ENCODE peak calls at places on chromosomes 5 and 9, in five cellular contexts. C is HFF-Myc; Y is CD4-positive, CD25-positive, alpha-beta regulatory T cell; P is heart right ventricle; K is IMR-90. O is an unnamed sample.

GRCh38 chr5:6638236-6638635 is 5.0 kb downstream of the SRD5A1 start:
- DNase-seq in C (no peak), Y (no peak), P (no peak), K (no peak), O (no peak)

GRCh38 chr9:684950-685340 is 156.6 kb upstream of the DMRT1 start:
- DNase-seq in C (peak; percentile 78), Y (no peak), P (no peak), K (peak; percentile 88), O (no peak)

GRCh38 chr5:130227699-130228098 is 323.4 kb downstream of the CHSY3 start:
- DNase-seq in C (no peak), Y (no peak), P (no peak), K (no peak), O (no peak)

GRCh38 chr9:84061613-84062205 is 81.1 kb downstream of the RMI1 start:
- DNase-seq in C (no peak), Y (no peak), P (no peak), K (no peak), O (no peak)

GRCh38 chr9:9299134-9299533 is 1313.7 kb downstream of the PTPRD start:
- DNase-seq in C (no peak), Y (no peak), P (no peak), K (no peak), O (no peak)

GRCh38 chr9:125430611-125431305 is 169.1 kb downstream of the GAPVD1 start:
- DNase-seq in C (no peak), Y (no peak), P (no peak), K (no peak), O (no peak)

GRCh38 chr9:17928768-17929167 is 349.9 kb downstream of the SH3GL2 start:
- DNase-seq in C (no peak), Y (no peak), P (no peak), K (no peak), O (no peak)

GRCh38 chr9:78215706-78216105 is 20.2 kb upstream of the CEP78 start:
- DNase-seq in C (no peak), Y (no peak), P (no peak), K (peak; percentile 31), O (no peak)

GRCh38 chr9:20144255-20144654 is 355.4 kb upstream of the SLC24A2 start:
- DNase-seq in C (no peak), Y (no peak), P (no peak), K (no peak), O (no peak)

GRCh38 chr5:159017787-159018186 is 81.9 kb downstream of the EBF1 start:
- DNase-seq in C (no peak), Y (no peak), P (peak; percentile 85), K (peak; percentile 75), O (no peak)

GRCh38 chr5:168015506-168015905 is 275.9 kb upstream of the WWC1 start:
- DNase-seq in C (no peak), Y (no peak), P (no peak), K (peak; percentile 5), O (peak; percentile 23)

GRCh38 chr5:55601209-55601618 is 66.5 kb upstream of the PLPP1 start:
- DNase-seq in C (peak; percentile 82), Y (no peak), P (peak; percentile 90), K (peak; percentile 61), O (no peak)

GRCh38 chr5:60248900-60249299 is 355.4 kb upstream of the PDE4D start:
- DNase-seq in C (no peak), Y (no peak), P (peak; percentile 6), K (no peak), O (no peak)

GRCh38 chr9:111348821-111349271 is 18.8 kb upstream of the OR2K2 start:
- DNase-seq in C (no peak), Y (no peak), P (no peak), K (peak; percentile 35), O (no peak)

GRCh38 chr5:77843570-77844407 is 67.7 kb upstream of the TBCA start:
- DNase-seq in C (no peak), Y (no peak), P (no peak), K (no peak), O (no peak)

GRCh38 chr9:4489919-4490704 is at the start of gene SLC1A1:
- DNase-seq in C (no peak), Y (peak; percentile 29), P (peak; percentile 49), K (peak; percentile 21), O (peak; percentile 50)

GRCh38 chr5:135133698-135134515 is 99.9 kb upstream of the PITX1 start:
- DNase-seq in C (no peak), Y (no peak), P (no peak), K (no peak), O (no peak)

GRCh38 chr5:142900926-142901325 is 130.7 kb downstream of the ARHGAP26 start:
- DNase-seq in C (peak; percentile 95), Y (no peak), P (no peak), K (peak; percentile 97), O (peak; percentile 73)

GRCh38 chr9:88737031-88737430 is 202.1 kb downstream of the NXNL2 start:
- DNase-seq in C (no peak), Y (no peak), P (no peak), K (no peak), O (no peak)

GRCh38 chr5:79070002-79070567 is 518 bp downstream of the BHMT2 start:
- DNase-seq in C (peak; percentile 29), Y (no peak), P (peak; percentile 6), K (peak; percentile 26), O (no peak)

GRCh38 chr5:32474201-32474854 is 29.8 kb upstream of the ZFR start:
- DNase-seq in C (no peak), Y (no peak), P (no peak), K (no peak), O (no peak)

GRCh38 chr9:120386390-120387131 is 193.4 kb downstream of the CDK5RAP2 start:
- DNase-seq in C (no peak), Y (no peak), P (no peak), K (no peak), O (no peak)

GRCh38 chr9:131836021-131836420 is 96.1 kb upstream of the RAPGEF1 start:
- DNase-seq in C (no peak), Y (no peak), P (no peak), K (no peak), O (no peak)

GRCh38 chr9:20197976-20198685 is 409.3 kb upstream of the SLC24A2 start:
- DNase-seq in C (no peak), Y (no peak), P (no peak), K (no peak), O (no peak)

GRCh38 chr5:65474129-65474711 is 7.5 kb downstream of the ADAMTS6 start:
- DNase-seq in C (no peak), Y (no peak), P (no peak), K (no peak), O (no peak)

GRCh38 chr9:131733601-131734061 is 6.2 kb downstream of the RAPGEF1 start:
- DNase-seq in C (peak; percentile 83), Y (peak; percentile 35), P (no peak), K (peak; percentile 96), O (peak; percentile 87)

GRCh38 chr9:83477571-83477970 is 60.6 kb downstream of the FRMD3 start:
- DNase-seq in C (no peak), Y (no peak), P (no peak), K (no peak), O (no peak)

GRCh38 chr9:130222833-130223232 is 42.7 kb upstream of the HMCN2 start:
- DNase-seq in C (no peak), Y (no peak), P (no peak), K (no peak), O (no peak)

GRCh38 chr9:134454386-134454978 is 128.2 kb downstream of the RXRA start:
- DNase-seq in C (no peak), Y (no peak), P (no peak), K (no peak), O (no peak)

GRCh38 chr5:120767171-120767820 is 303.2 kb downstream of the PRR16 start:
- DNase-seq in C (no peak), Y (no peak), P (no peak), K (peak; percentile 70), O (peak; percentile 59)

GRCh38 chr5:124952079-124952478 is 205.6 kb upstream of the ZNF608 start:
- DNase-seq in C (no peak), Y (no peak), P (no peak), K (peak; percentile 38), O (no peak)

DNA sequence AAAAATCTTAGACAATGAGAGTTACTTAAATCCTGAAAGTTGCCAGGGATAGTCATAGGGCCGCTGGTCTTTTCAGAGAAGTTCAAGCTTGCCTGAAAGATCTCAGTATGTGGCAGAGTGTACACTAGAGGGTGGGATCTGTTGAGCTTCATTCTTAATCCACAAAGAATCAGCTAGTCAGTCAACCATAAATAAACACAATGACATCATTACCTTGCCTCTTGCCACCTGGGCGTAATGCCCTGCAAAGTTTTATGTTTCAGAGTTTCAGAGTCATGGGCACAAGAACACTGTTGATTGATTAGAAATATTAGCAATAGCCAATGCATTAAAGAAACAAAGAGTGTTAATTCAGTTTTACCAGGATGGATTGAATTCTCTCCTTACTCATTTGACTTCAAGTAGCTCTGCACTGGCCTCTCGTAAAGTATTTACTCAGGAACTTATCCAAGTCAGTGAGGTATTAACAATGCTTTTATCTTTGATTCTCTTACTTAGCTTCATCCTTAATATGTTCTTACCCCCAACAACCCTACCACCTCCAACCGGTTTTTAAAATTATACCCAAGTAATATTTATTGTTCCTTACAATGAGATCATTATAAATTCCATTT is 14.3 kb upstream of the ANXA1 start:
- DNase-seq in C (no peak), Y (no peak), P (no peak), K (no peak), O (no peak)
- H3K4me3 ChIP-seq in C (no peak overlapping the region), Y (no peak overlapping the region), P (no peak overlapping the region), K (no peak overlapping the region), O (no peak overlapping the region)

GRCh38 chr5:176528301-176528700 is 8.9 kb downstream of the RNF44 start:
- DNase-seq in C (no peak), Y (no peak), P (no peak), K (no peak), O (no peak)
- H3K4me3 ChIP-seq in C (no peak overlapping the region), Y (no peak overlapping the region), P (no peak overlapping the region), K (no peak overlapping the region), O (no peak overlapping the region)

DNA sequence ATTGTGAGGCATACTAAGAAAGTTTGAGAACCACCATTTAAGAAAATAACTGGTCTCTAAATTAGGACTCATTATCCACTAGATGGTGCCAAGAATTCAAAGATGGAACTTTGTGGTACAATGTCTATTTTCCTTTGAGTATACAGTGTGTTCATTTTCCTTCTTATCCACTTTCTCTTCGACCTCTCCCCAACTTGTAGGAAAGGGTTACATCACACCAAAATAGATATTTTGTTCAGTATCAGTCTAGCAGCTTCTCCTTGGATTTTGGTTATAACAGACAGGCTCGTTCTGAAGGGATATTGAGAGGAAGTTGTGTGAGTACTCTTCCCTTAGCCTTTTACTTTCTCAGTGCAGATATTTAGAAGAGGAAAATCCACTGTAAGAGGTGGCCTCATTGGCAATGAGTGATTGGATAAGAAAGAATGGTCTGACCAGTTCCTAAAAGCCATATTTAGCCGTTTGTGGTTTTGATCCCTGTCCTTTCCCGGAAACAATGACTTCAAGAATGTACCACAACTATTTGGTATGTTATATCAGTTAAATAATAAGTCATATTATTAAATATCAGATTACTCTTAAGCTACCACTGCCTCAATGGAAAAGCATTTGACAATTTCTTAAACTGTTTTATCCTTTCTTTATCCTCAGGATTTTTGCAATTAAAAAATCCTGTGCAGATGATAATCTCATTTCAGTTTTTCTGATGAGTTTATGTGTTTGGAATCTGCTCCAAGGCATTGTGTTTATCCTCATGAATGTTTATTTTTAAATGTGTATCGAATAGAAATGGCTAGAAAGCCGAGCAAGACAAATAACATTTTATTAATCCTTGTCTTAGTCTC is 69.0 kb upstream of the GRAMD2B start:
- DNase-seq in C (peak; percentile 94), Y (no peak), P (no peak), K (peak; percentile 98), O (peak; percentile 96)
- H3K4me3 ChIP-seq in C (no peak overlapping the region), Y (no peak overlapping the region), P (no peak overlapping the region), K (peak overlapping the region; percentile 51), O (no peak overlapping the region)

GRCh38 chr9:106218854-106219253 is 524.5 kb downstream of the TMEM38B start:
- DNase-seq in C (no peak), Y (no peak), P (no peak), K (no peak), O (no peak)

GRCh38 chr9:106220415-106220814 is 526.1 kb downstream of the TMEM38B start:
- DNase-seq in C (no peak), Y (no peak), P (no peak), K (no peak), O (no peak)

GRCh38 chr9:106218427-106218826 is 524.1 kb downstream of the TMEM38B start:
- DNase-seq in C (no peak), Y (no peak), P (no peak), K (no peak), O (no peak)
- H3K4me3 ChIP-seq in C (no peak overlapping the region), Y (no peak overlapping the region), P (no peak overlapping the region), K (no peak overlapping the region), O (no peak overlapping the region)